ENCODE peak calls at places on chromosomes 16 and 17, in ten cellular contexts. C is CD8-positive, alpha-beta T cell; W is Panc1; G is AG10803; J is neural crest cell; P is transverse colon; A is A549; I is CD4-positive, alpha-beta T cell; L is PC-3; O is AG04449. B is an unnamed sample.

GRCh38 chr17:64063088-64063487 is 42.7 kb upstream of the ICAM2 start:
- DNase-seq in C (no peak), W (no peak), G (no peak), J (no peak), P (no peak), A (no peak), I (no peak), L (no peak), O (no peak), B (no peak)

GRCh38 chr16:59887856-59888255 is 1153.7 kb upstream of the GOT2 start:
- DNase-seq in C (no peak), W (no peak), G (no peak), J (no peak), P (no peak), A (no peak), I (no peak), L (no peak), O (no peak), B (no peak)

GRCh38 chr16:14423344-14423743 is 206.7 kb downstream of the PARN start:
- DNase-seq in C (no peak), W (no peak), G (peak), J (no peak), P (no peak), A (no peak), I (no peak), L (peak), O (no peak), B (no peak)

GRCh38 chr17:66272699-66273390 is 29.6 kb upstream of the PRKCA start:
- DNase-seq in C (no peak), W (no peak), G (peak), J (no peak), P (no peak), A (peak), I (no peak), L (peak), O (no peak), B (peak)

GRCh38 chr17:74568116-74568873 is 986 bp upstream of the CD300H start:
- DNase-seq in C (no peak), W (no peak), G (peak), J (no peak), P (no peak), A (no peak), I (no peak), L (no peak), O (no peak), B (no peak)

GRCh38 chr16:2473999-2474876 is 689 bp upstream of the TBC1D24 start:
- DNase-seq in C (peak), W (no peak), G (peak), J (peak), P (peak), A (peak), I (peak), L (peak), O (no peak), B (no peak)

GRCh38 chr17:60168654-60169053 is 18.9 kb downstream of the CA4 start:
- DNase-seq in C (no peak), W (no peak), G (no peak), J (no peak), P (no peak), A (no peak), I (no peak), L (peak), O (no peak), B (no peak)

GRCh38 chr16:83248735-83249469 is 558.9 kb upstream of the HSBP1 start:
- DNase-seq in C (no peak), W (no peak), G (peak), J (no peak), P (no peak), A (no peak), I (no peak), L (no peak), O (no peak), B (no peak)

GRCh38 chr17:2397247-2398171 is 3.4 kb downstream of the MNT start:
- DNase-seq in C (no peak), W (no peak), G (no peak), J (no peak), P (no peak), A (no peak), I (no peak), L (no peak), O (no peak), B (no peak)

GRCh38 chr16:88022076-88023042 is 71.1 kb downstream of the BANP start:
- DNase-seq in C (no peak), W (no peak), G (no peak), J (no peak), P (no peak), A (no peak), I (peak), L (no peak), O (no peak), B (no peak)

GRCh38 chr16:23975293-23975692 is 139.5 kb downstream of the PRKCB start:
- DNase-seq in C (no peak), W (no peak), G (no peak), J (no peak), P (no peak), A (no peak), I (no peak), L (no peak), O (no peak), B (no peak)

GRCh38 chr17:28864991-28865849 is 10.4 kb downstream of the ERAL1 start:
- DNase-seq in C (no peak), W (no peak), G (no peak), J (no peak), P (peak), A (no peak), I (no peak), L (no peak), O (no peak), B (no peak)

GRCh38 chr17:9237661-9238301 is 216.5 kb downstream of the NTN1 start:
- DNase-seq in C (no peak), W (no peak), G (no peak), J (peak), P (no peak), A (no peak), I (no peak), L (no peak), O (no peak), B (no peak)

GRCh38 chr17:64938925-64939474 is 19.7 kb upstream of the LRRC37A3 start:
- DNase-seq in C (peak), W (no peak), G (peak), J (peak), P (peak), A (peak), I (peak), L (peak), O (no peak), B (no peak)

GRCh38 chr17:55326030-55326429 is 61.3 kb downstream of the HLF start:
- DNase-seq in C (no peak), W (no peak), G (no peak), J (no peak), P (no peak), A (no peak), I (no peak), L (no peak), O (no peak), B (no peak)

GRCh38 chr16:83045790-83046189 is 419.0 kb downstream of the CDH13 start:
- DNase-seq in C (no peak), W (no peak), G (no peak), J (no peak), P (no peak), A (no peak), I (no peak), L (no peak), O (no peak), B (no peak)

GRCh38 chr16:83533193-83533592 is 274.6 kb upstream of the HSBP1 start:
- DNase-seq in C (no peak), W (no peak), G (peak), J (no peak), P (no peak), A (peak), I (no peak), L (peak), O (no peak), B (peak)

GRCh38 chr16:68005786-68006286 is 6.6 kb upstream of the DPEP2 start:
- DNase-seq in C (peak), W (no peak), G (no peak), J (no peak), P (peak), A (no peak), I (peak), L (no peak), O (no peak), B (no peak)

GRCh38 chr16:79213214-79213613 is 387.3 kb downstream of the MAF start:
- DNase-seq in C (no peak), W (no peak), G (no peak), J (no peak), P (peak), A (no peak), I (no peak), L (no peak), O (no peak), B (no peak)

GRCh38 chr17:40493697-40494096 is 7.7 kb downstream of the TNS4 start:
- DNase-seq in C (no peak), W (no peak), G (no peak), J (no peak), P (no peak), A (no peak), I (no peak), L (no peak), O (no peak), B (no peak)

GRCh38 chr16:72042157-72042660 is 12.1 kb upstream of the HP start:
- DNase-seq in C (no peak), W (no peak), G (no peak), J (no peak), P (no peak), A (no peak), I (no peak), L (no peak), O (no peak), B (no peak)

GRCh38 chr16:63975669-63976068 is 1146.2 kb downstream of the CDH11 start:
- DNase-seq in C (no peak), W (no peak), G (no peak), J (no peak), P (no peak), A (no peak), I (no peak), L (no peak), O (no peak), B (no peak)

GRCh38 chr17:76466775-76467130 is 650 bp upstream of the AANAT start:
- DNase-seq in C (no peak), W (no peak), G (no peak), J (no peak), P (no peak), A (no peak), I (no peak), L (no peak), O (no peak), B (no peak)

GRCh38 chr16:70808371-70808770 is 7.4 kb upstream of the VAC14 start:
- DNase-seq in C (no peak), W (no peak), G (no peak), J (no peak), P (no peak), A (no peak), I (no peak), L (peak), O (no peak), B (no peak)

GRCh38 chr17:59427996-59428395 is 96.5 kb downstream of the YPEL2 start:
- DNase-seq in C (no peak), W (no peak), G (peak), J (no peak), P (no peak), A (no peak), I (no peak), L (no peak), O (no peak), B (no peak)

GRCh38 chr17:40564195-40564882 is 933 bp downstream of the CCR7 start:
- DNase-seq in C (peak), W (no peak), G (no peak), J (no peak), P (no peak), A (no peak), I (peak), L (no peak), O (no peak), B (no peak)

GRCh38 chr17:40091691-40092397 is 8.5 kb downstream of the NR1D1 start:
- DNase-seq in C (no peak), W (no peak), G (no peak), J (no peak), P (no peak), A (no peak), I (no peak), L (no peak), O (no peak), B (no peak)

GRCh38 chr17:19897108-19897854 is 29.5 kb upstream of the ULK2 start:
- DNase-seq in C (no peak), W (no peak), G (no peak), J (no peak), P (peak), A (peak), I (no peak), L (peak), O (no peak), B (no peak)

GRCh38 chr17:1171953-1172352 is 7.8 kb downstream of the ABR start:
- DNase-seq in C (no peak), W (no peak), G (no peak), J (no peak), P (no peak), A (no peak), I (no peak), L (no peak), O (no peak), B (no peak)

GRCh38 chr17:1169913-1170312 is 9.9 kb downstream of the ABR start:
- DNase-seq in C (no peak), W (no peak), G (no peak), J (no peak), P (no peak), A (no peak), I (no peak), L (no peak), O (no peak), B (no peak)

GRCh38 chr17:1169471-1169908 is 10.3 kb downstream of the ABR start:
- DNase-seq in C (no peak), W (no peak), G (no peak), J (no peak), P (no peak), A (no peak), I (no peak), L (no peak), O (no peak), B (no peak)

GRCh38 chr17:1168537-1169234 is 11.1 kb downstream of the ABR start:
- DNase-seq in C (no peak), W (no peak), G (no peak), J (no peak), P (no peak), A (no peak), I (no peak), L (no peak), O (no peak), B (no peak)

DNA sequence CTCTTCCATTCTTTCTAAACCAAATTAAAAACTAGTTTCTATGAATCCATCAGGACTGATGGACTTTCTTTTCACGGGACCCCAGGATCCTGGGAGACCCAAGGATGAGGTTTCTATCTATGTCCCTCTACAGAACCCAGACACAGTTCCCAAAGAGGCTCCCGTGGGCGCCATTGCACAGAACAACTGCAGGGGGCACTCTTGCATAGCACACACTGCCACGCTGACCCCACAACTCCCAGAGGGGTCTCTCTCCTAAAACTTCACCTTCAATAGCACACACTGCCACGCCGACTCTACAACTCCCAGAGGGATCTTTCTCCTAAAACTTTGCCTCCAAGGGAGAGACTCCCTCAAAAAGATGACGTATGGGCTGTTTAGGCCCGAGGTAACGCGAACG is 9.0 kb downstream of the ABR start:
- DNase-seq in C (no peak), W (no peak), G (no peak), J (no peak), P (no peak), A (no peak), I (no peak), L (no peak), O (no peak), B (no peak)
- TF ChIP-seq CTCF in C (no peak), W (no peak), G (no peak), J (peak), P (no peak), A (peak), I (no peak), L (peak), O (no peak), B (no peak)

GRCh38 chr17:81701288-81702071 is 1.7 kb upstream of the MRPL12 start:
- DNase-seq in C (no peak), W (no peak), G (no peak), J (no peak), P (no peak), A (no peak), I (no peak), L (peak), O (no peak), B (no peak)

GRCh38 chr17:81703747-81704654 is 834 bp downstream of the MRPL12 start:
- DNase-seq in C (no peak), W (no peak), G (no peak), J (no peak), P (no peak), A (no peak), I (no peak), L (no peak), O (no peak), B (no peak)

GRCh38 chr17:81700353-81701287 is 2.5 kb upstream of the MRPL12 start:
- DNase-seq in C (no peak), W (no peak), G (no peak), J (no peak), P (no peak), A (no peak), I (no peak), L (no peak), O (no peak), B (no peak)

GRCh38 chr17:81705518-81706231 is 2.5 kb downstream of the MRPL12 start:
- DNase-seq in C (no peak), W (no peak), G (no peak), J (no peak), P (no peak), A (no peak), I (no peak), L (no peak), O (no peak), B (no peak)

GRCh38 chr17:81702934-81703746 is at the start of gene MRPL12:
- DNase-seq in C (peak), W (no peak), G (peak), J (peak), P (peak), A (peak), I (peak), L (peak), O (peak), B (peak)
- TF ChIP-seq CTCF in C (no peak), W (no peak), G (peak), J (peak), P (peak), A (no peak), I (peak), L (no peak), O (peak), B (no peak)

DNA sequence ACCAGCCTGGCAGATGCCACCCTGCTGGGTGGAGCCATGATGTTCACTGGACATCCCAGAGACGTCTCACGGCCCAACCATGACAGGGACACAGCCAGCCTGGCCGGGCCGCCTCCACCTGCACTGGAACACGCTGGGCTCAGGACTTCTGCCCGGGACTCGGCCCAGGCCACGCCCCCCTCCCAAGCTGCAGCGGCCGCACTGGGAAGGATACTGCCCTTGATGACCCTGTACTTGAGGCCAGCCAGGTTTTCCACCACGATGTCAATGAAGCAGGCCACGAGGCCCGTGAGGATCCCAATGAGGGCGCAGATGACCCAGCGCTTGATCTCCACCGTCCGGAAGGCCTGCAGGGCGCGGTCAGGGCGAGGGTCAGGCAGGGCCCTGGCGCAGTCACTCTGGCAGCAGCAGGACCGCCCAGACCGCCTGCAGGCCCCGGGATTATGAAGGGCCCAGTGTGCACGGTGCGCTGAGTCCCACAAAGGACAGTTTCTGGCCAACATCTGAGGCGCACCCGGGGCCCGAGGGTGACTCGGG is 14.2 kb downstream of the CLCN7 start:
- DNase-seq in C (no peak), W (no peak), G (no peak), J (no peak), P (no peak), A (no peak), I (no peak), L (no peak), O (no peak), B (no peak)
- TF ChIP-seq CTCF in C (no peak), W (no peak), G (no peak), J (no peak), P (no peak), A (no peak), I (no peak), L (no peak), O (no peak), B (no peak)

DNA sequence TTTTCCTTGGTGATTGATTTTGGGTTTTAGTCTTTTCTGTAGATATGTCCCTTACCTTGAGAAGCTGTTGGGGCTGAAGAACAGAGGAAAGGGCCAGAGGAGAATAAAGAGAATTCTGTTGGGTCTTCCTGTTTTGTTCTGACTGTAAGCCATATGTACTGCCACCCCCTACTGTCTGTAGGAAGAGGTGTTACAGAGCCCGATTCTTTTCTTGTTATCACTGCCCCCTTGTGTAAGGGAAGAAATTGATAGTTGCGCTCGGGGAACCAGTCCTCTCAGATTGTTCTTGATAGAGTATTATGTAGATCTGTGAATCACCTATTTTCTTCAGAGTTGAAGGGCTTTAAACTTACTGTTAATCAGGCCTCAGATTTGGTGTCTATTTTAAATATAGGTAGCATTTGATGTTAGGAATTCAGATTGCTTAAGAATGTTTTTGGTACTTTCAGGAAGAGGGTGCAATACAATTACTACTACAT is 2.4 kb downstream of the TANC2 start:
- DNase-seq in C (peak), W (peak), G (peak), J (peak), P (peak), A (peak), I (no peak), L (peak), O (peak), B (peak)
- TF ChIP-seq CTCF in C (peak), W (peak), G (peak), J (peak), P (peak), A (peak), I (peak), L (peak), O (peak), B (peak)

GRCh38 chr16:22816475-22816874 is 2.5 kb downstream of the HS3ST2 start:
- DNase-seq in C (no peak), W (no peak), G (no peak), J (no peak), P (no peak), A (peak), I (no peak), L (peak), O (no peak), B (peak)
- TF ChIP-seq CTCF in C (no peak), W (no peak), G (no peak), J (no peak), P (no peak), A (no peak), I (no peak), L (no peak), O (no peak), B (no peak)